ENCODE peak calls at places on chromosomes 11 and 22, in four cellular contexts. K is PC-3, J is fibroblast of lung, Y is mucosa of descending colon. T is an unnamed sample.

GRCh38 chr11:34426766-34427170 is 12.0 kb upstream of the CAT start:
- DNase-seq in K (no peak), J (peak; percentile 43), Y (no peak), T (no peak)

GRCh38 chr22:33018232-33018864 is 39.8 kb downstream of the SYN3 start:
- DNase-seq in K (peak; percentile 46), J (peak; percentile 21), Y (no peak), T (peak; percentile 72)

GRCh38 chr11:90380206-90380605 is 157.4 kb upstream of the CHORDC1 start:
- DNase-seq in K (no peak), J (no peak), Y (no peak), T (no peak)

GRCh38 chr11:72239296-72239848 is 4.6 kb downstream of the PHOX2A start:
- DNase-seq in K (peak; percentile 47), J (peak; percentile 70), Y (peak; percentile 76), T (peak; percentile 27)

GRCh38 chr11:82683029-82683428 is 50.6 kb downstream of the FAM181B start:
- DNase-seq in K (no peak), J (no peak), Y (no peak), T (no peak)

GRCh38 chr11:22426915-22427314 is 88.7 kb downstream of the SLC17A6 start:
- DNase-seq in K (no peak), J (no peak), Y (no peak), T (no peak)

GRCh38 chr11:82864268-82864667 is 36.0 kb downstream of the PRCP start:
- DNase-seq in K (peak; percentile 82), J (peak; percentile 29), Y (no peak), T (peak; percentile 42)

GRCh38 chr22:38289583-38290082 is 16.8 kb upstream of the TMEM184B start:
- DNase-seq in K (no peak), J (no peak), Y (no peak), T (no peak)

GRCh38 chr22:45302047-45302446 is 7.7 kb upstream of the FAM118A start:
- DNase-seq in K (peak; percentile 59), J (peak; percentile 79), Y (no peak), T (no peak)

GRCh38 chr11:69352715-69353325 is 58.9 kb downstream of the MYEOV start:
- DNase-seq in K (peak; percentile 96), J (peak; percentile 98), Y (no peak), T (no peak)

GRCh38 chr11:28343304-28344233 is 235.4 kb downstream of the METTL15 start:
- DNase-seq in K (peak; percentile 77), J (peak; percentile 88), Y (no peak), T (no peak)

GRCh38 chr11:10302744-10303557 is 1.9 kb upstream of the ADM start:
- DNase-seq in K (peak; percentile 67), J (peak; percentile 41), Y (peak; percentile 96), T (peak; percentile 37)

GRCh38 chr11:105553015-105553414 is 56.9 kb upstream of the GRIA4 start:
- DNase-seq in K (peak; percentile 64), J (peak; percentile 21), Y (no peak), T (no peak)

GRCh38 chr11:102763440-102763839 is 17.0 kb downstream of the MMP10 start:
- DNase-seq in K (peak; percentile 68), J (peak; percentile 30), Y (no peak), T (no peak)

GRCh38 chr22:30890689-30891442 is 77.7 kb downstream of the MORC2 start:
- DNase-seq in K (peak; percentile 53), J (peak; percentile 10), Y (peak; percentile 50), T (peak; percentile 36)

GRCh38 chr11:8338138-8338537 is 74.5 kb upstream of the LMO1 start:
- DNase-seq in K (peak; percentile 46), J (no peak), Y (no peak), T (peak; percentile 77)

GRCh38 chr11:34865261-34865660 is 50.9 kb downstream of the APIP start:
- DNase-seq in K (no peak), J (peak; percentile 8), Y (no peak), T (no peak)

GRCh38 chr11:25991476-25991875 is 340.5 kb upstream of the ANO3 start:
- DNase-seq in K (no peak), J (no peak), Y (no peak), T (no peak)

GRCh38 chr11:25992254-25992653 is 339.7 kb upstream of the ANO3 start:
- DNase-seq in K (no peak), J (peak; percentile 19), Y (no peak), T (no peak)
- TF ChIP-seq CTCF in K (no peak), J (no peak), Y (no peak), T (no peak)

DNA sequence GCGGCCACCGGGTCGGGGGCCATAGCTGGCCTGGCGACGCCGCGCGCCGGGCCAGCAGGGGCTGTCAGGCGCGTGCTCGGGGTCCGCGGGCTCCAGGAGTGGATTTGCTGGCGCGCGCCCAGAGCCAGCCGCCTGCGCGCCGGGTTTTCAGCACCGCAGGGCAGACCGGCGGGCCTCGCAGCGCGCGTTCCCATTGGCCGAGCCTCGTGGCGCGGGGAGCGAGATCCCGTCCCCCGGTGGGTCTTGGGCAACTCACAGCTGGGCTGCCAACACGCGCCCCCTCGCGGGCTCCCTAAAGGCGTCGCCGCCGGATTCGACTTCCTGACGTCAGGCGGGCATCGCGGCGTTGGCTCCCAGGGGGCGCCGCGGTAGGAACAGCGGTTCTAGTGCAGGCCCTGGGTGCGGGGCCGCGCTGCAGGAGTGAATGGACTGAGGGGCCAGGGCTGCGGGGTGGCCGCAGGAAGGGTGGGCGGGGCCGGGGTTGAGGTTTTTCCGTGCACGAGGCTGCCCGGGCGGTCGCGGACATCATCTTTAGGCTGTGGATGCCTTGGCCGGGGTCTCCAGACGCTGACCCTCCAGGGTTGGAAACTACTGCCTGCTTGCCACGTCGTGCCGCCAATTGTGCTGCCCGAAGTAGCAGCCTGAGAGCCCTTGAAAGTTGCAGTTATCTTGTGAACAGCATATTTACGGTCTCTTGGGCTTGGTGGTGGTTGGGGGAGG is at the start of gene FADS1:
- DNase-seq in K (peak; percentile 97), J (peak; percentile 94), Y (peak; percentile 88), T (peak; percentile 98)
- TF ChIP-seq CTCF in K (peak; percentile 69), J (peak; percentile 49), Y (peak; percentile 22), T (peak; percentile 69)

DNA sequence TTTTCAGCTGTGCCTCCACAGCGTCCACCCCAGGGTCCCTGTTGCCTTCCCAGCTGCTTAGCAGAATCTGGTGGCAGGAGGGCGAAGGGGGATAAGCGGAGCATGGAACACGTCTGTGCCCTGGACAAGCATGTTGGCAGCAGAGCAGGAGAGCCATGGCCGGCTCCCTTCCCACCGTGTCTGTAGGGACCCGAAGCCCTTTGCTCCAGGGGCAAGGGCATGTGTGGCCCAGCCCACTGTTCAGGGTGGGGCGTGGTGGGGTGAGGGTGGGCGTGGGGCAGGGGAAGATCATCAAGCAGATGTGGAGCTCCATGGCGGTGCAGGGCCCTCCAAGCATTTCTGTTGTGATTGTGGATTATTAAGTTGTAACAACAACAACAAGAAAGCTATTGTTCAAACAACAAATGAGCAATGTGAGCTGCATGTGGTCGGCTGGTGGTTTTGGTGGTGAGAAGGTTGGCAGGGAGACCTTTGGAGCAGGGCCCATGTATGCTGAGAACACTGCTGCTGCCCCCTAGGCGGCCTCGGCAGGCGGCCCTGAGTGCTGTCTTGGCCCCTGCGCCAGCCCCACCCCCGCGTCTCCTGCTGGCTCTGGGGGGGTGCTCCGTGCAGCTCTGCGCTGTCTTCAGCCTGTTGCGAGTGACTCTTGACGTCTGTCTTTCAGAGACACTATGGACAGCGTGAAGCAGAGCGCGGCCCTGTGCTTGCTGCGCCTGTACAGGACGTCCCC is 50.9 kb downstream of the AP2A2 start:
- DNase-seq in K (no peak), J (peak; percentile 63), Y (no peak), T (no peak)
- TF ChIP-seq CTCF in K (no peak), J (peak; percentile 8), Y (no peak), T (no peak)

DNA sequence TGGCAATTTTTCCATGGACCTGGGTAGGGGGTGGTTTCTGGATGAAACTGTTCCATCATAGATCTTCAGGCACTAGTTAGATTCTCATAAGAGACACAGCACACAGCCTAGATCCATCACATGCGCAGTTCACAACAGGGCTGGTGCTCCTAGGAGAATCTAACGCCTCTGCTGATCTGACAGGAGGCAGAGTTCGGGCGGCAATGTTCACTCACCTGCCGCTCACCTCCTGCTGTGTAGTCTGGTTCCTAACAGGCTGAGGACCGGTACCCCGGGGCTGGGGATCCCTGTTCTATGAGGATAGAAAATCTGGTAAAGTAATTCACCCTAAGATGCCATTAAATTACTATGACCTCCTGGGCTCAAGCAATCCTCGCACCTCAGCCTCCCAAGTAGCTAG is 318.0 kb downstream of the KIRREL3 start:
- DNase-seq in K (no peak), J (no peak), Y (no peak), T (no peak)
- TF ChIP-seq CTCF in K (no peak), J (no peak), Y (no peak), T (no peak)

DNA sequence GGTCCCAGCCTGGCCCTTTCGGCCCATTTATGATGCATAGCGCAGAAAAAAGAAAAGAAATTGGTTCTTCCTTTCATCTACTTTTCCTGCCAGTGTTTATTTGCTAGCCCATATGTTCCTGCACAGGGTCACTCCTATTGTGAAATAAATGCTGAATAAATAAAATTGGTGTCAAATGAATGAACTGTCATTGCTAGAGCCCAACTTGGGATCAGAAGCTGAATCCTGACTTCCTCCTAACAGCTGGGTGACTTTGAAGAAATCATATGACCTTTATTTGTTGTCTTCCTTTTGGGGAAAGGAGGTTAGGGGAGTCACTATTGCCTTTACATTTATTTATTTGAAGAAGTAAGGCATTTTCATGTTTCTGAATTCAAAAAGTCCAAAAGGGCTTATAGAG is 92.0 kb downstream of the PRR5L start:
- DNase-seq in K (no peak), J (no peak), Y (no peak), T (no peak)
- TF ChIP-seq CTCF in K (no peak), J (no peak), Y (no peak), T (no peak)

DNA sequence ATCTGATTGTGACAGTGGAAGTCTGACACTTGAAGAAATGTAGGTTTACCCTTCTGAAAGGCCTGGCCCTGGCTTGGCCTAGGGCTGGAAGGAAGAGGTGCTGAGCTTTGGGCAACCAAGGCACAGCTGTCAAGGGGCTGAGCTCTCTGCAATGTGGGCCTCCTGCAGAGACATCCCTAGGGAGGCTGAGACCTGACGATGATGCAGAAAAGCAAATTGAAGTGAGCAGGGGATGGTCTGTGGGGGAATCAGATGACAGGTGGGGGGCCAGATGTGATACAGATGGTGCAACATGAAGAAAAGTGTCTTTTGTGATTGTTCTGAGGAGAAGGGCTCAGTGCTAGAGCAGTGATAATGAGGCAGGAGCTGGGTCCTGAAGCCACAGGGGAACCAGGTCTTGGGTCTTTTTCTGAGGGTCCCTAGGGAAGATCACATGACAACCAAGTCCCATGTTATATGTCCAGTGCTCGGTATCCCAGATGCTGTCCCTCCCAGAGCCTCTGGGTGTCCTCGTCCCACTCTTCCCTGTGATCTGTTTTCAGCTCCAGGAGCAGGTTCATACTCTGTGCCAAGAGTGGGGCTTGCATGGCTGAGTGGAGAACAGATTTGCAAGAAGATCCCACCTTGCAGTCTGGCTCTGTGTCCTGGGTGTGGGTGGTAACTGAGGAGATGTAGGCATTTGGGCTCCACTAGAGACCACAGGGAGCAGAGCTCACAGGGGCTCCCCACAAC is 79.9 kb upstream of the VPREB1 start:
- DNase-seq in K (no peak), J (no peak), Y (no peak), T (no peak)
- TF ChIP-seq CTCF in K (no peak), J (no peak), Y (no peak), T (no peak)